ENCODE peak calls at places on chromosomes 5 and 9, in seven cellular contexts. G is fibroblast of lung, E is heart right ventricle, C is neural crest cell, X is natural killer cell, Z is GM06990, J is GM10248. H is an unnamed sample.

GRCh38 chr5:143355710-143356109 is 47.8 kb downstream of the NR3C1 start:
- DNase-seq in J (no peak), C (no peak), X (no peak), Z (no peak), G (peak), E (peak), H (no peak)

GRCh38 chr5:9498541-9499497 is 47.1 kb downstream of the SEMA5A start:
- DNase-seq in C (no peak), E (no peak), J (no peak), Z (no peak), G (peak), X (no peak), H (no peak)

GRCh38 chr9:116267021-116267420 is 113.4 kb downstream of the PAPPA start:
- DNase-seq in E (no peak), Z (no peak), G (peak), X (no peak), J (no peak), C (no peak), H (no peak)

GRCh38 chr5:14628346-14628745 is 36.2 kb upstream of the OTULIN start:
- DNase-seq in J (peak), C (peak), G (peak), Z (no peak), X (no peak), E (no peak), H (no peak)

GRCh38 chr9:12760758-12761157 is 14.1 kb upstream of the LURAP1L start:
- DNase-seq in C (no peak), G (no peak), Z (no peak), X (no peak), J (no peak), E (no peak), H (no peak)

GRCh38 chr5:759781-760362 is 24.7 kb downstream of the ZDHHC11B start:
- DNase-seq in X (no peak), J (no peak), G (no peak), E (no peak), C (no peak), Z (no peak), H (peak)

GRCh38 chr5:35488786-35489185 is 128.9 kb upstream of the SPEF2 start:
- DNase-seq in C (no peak), G (no peak), E (no peak), J (no peak), X (no peak), Z (no peak), H (no peak)

GRCh38 chr5:163261647-163262269 is 175.6 kb upstream of the CCNG1 start:
- DNase-seq in E (no peak), Z (no peak), C (no peak), X (no peak), J (no peak), G (no peak), H (no peak)

GRCh38 chr9:83937861-83938455 is 16.7 kb upstream of the KIF27 start:
- DNase-seq in X (no peak), E (no peak), C (peak), Z (no peak), J (peak), G (peak), H (no peak)

GRCh38 chr5:80757290-80757689 is 102.5 kb upstream of the DHFR start:
- DNase-seq in C (no peak), X (no peak), J (no peak), E (no peak), G (no peak), Z (no peak), H (no peak)

GRCh38 chr9:69200071-69200470 is 26.0 kb downstream of the TJP2 start:
- DNase-seq in G (peak), C (no peak), J (no peak), X (no peak), Z (no peak), E (no peak), H (no peak)
- TF ChIP-seq CTCF in G (no peak), C (no peak), J (no peak), X (no peak), Z (no peak), E (no peak), H (no peak)

GRCh38 chr9:87497604-87498045 is at the start of gene DAPK1:
- DNase-seq in J (peak), G (peak), X (no peak), E (peak), Z (peak), C (peak), H (no peak)

GRCh38 chr9:87498816-87499454 is 1.3 kb downstream of the DAPK1 start:
- DNase-seq in C (peak), G (no peak), Z (peak), J (no peak), X (no peak), E (no peak), H (no peak)

GRCh38 chr9:87499455-87500015 is 1.9 kb downstream of the DAPK1 start:
- DNase-seq in G (no peak), Z (no peak), J (peak), E (no peak), X (no peak), C (no peak), H (no peak)

GRCh38 chr9:87497080-87497603 is 525 bp upstream of the DAPK1 start:
- DNase-seq in E (no peak), C (no peak), X (no peak), Z (no peak), J (no peak), G (no peak), H (no peak)

DNA sequence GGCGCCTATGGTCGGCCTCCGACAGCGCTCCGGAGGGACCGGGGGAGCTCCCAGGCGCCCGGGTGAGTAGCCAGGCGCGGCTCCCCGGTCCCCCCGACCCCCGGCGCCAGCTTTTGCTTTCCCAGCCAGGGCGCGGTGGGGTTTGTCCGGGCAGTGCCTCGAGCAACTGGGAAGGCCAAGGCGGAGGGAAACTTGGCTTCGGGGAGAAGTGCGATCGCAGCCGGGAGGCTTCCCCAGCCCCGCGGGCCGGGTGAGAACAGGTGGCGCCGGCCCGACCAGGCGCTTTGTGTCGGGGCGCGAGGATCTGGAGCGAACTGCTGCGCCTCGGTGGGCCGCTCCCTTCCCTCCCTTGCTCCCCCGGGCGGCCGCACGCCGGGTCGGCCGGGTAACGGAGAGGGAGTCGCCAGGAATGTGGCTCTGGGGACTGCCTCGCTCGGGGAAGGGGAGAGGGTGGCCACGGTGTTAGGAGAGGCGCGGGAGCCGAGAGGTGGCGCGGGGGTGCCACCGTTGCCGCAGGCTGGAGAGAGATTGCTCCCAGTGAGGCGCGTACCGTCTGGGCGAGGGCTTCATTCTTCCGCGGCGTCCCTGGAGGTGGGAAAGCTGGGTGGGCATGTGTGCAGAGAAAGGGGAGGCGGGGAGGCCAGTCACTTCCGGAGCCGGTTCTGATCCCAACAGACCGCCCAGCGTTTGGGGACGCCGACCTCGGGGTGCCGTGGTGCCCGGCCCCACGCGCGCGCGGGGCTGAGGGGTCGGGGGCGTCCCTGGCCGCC is 564 bp downstream of the DAPK1 start:
- DNase-seq in Z (peak), E (peak), G (peak), C (peak), J (peak), X (no peak), H (no peak)
- TF ChIP-seq CTCF in Z (peak), E (peak), G (peak), C (peak), J (no peak), X (no peak), H (peak)

GRCh38 chr5:122499617-122500016 is 187.6 kb downstream of the SNCAIP start:
- DNase-seq in X (no peak), Z (no peak), E (no peak), G (no peak), J (no peak), C (no peak), H (no peak)

GRCh38 chr5:122493776-122494518 is 181.9 kb downstream of the SNCAIP start:
- DNase-seq in J (no peak), E (no peak), X (no peak), C (no peak), G (no peak), Z (no peak), H (no peak)

GRCh38 chr5:122500245-122501086 is 188.4 kb downstream of the SNCAIP start:
- DNase-seq in X (no peak), E (no peak), G (peak), C (peak), J (peak), Z (no peak), H (no peak)

GRCh38 chr5:122501087-122501435 is 189.0 kb downstream of the SNCAIP start:
- DNase-seq in G (peak), E (no peak), J (no peak), Z (no peak), X (no peak), C (no peak), H (no peak)

DNA sequence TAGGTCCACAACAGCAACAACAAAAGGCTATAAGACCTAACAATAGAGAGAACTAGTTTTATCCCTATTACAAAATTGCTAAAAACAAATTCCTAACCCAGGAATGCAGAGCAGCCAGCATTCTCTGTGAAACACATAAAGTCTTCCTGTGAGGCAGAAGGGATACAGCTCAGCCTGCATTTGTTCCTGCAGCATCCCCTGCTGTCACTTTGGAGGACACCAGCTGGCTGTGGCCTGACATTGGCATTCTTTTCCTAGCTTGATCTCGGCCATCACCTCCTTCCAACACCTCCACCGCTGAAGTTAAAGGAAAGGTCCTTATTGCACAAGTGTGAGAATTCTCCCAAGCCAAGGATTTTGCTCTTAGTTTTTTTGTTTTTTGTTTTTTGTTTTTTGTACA is 186.1 kb downstream of the SNCAIP start:
- DNase-seq in Z (no peak), G (peak), C (peak), E (no peak), J (no peak), X (no peak), H (no peak)
- TF ChIP-seq CTCF in Z (no peak), G (peak), C (peak), E (peak), J (no peak), X (no peak), H (peak)

DNA sequence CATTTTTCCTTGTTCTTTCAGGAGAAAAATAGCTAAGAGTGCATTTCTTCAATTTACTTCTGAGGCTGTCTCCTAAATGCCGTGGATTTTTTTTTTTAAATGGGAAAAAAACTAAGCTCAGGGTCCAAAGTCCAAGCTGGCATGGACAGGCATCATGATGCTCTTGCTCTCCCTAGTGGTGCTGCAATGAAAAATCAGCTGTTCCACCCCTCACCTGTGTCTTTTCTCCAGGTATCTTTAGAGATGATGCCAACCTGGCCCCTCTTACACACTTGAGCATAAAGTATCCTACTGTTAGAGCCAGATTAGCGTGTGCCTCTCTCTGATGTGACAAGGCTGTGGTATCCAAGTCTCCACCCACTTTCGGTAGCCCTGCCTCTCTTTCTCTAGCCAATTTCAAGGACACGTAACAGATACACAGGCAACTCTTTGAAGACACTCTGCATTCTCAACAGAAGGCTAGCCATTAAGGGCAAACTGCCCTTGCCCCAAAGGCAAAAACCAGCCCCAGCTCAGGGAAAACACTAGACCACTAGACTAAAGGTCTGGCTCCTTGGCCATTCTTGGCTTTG is 208.8 kb downstream of the SAXO1 start:
- DNase-seq in X (no peak), G (no peak), C (no peak), J (no peak), E (no peak), Z (no peak), H (no peak)
- TF ChIP-seq CTCF in X (no peak), G (peak), C (peak), J (peak), E (no peak), Z (peak), H (peak)

DNA sequence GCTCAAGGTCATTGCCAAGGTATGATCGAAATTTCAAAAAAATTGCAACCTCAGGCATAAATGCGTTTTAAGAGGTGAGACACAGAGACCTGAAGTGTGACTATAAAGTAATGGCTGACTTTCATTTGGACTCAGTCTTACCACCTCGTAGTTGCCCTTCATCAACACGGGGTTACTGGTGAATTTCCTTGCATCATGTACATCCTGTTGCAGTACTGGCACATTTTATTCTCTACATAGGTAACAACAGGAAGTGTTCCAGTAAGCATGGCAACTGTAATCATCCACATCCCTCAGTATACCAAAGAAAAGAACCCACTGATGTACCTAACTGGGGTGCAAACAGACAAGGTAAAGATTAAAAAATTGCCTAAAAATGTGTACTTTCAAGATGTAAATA is 29.3 kb downstream of the MOCS2 start:
- DNase-seq in J (no peak), C (no peak), G (no peak), E (no peak), Z (no peak), X (no peak), H (no peak)
- TF ChIP-seq CTCF in J (no peak), C (no peak), G (no peak), E (no peak), Z (no peak), X (no peak), H (no peak)

GRCh38 chr9:136526625-136527066 is 19.2 kb downstream of the NOTCH1 start:
- DNase-seq in E (no peak), X (no peak), G (no peak), J (no peak), Z (no peak), C (no peak), H (no peak)
- TF ChIP-seq CTCF in E (no peak), X (no peak), G (no peak), J (no peak), Z (no peak), C (no peak), H (no peak)

DNA sequence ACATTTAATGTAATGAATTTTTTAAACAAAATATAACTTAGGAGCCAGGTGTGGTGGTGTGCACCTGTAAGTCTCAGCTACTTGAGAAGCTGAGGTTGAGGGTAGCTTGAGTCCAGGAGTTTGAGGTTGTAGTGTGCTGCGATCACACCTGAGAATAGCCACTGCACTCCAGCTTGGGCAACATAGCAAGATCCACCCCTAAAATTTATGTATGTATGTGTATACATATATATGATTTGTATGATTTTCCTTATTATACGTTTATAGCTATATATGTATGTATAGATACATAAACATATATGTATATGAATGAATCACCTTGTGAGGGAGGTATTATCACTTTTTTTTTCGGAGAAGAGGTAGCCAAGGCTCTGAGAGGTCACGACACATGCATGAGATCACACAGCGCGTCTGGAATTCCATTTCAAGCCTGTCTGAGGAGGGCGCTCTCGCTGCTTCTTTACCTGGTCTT is 598 bp upstream of the CCNI2 start:
- DNase-seq in G (peak), E (no peak), J (no peak), X (no peak), C (no peak), Z (no peak), H (no peak)
- TF ChIP-seq CTCF in G (peak), E (peak), J (no peak), X (no peak), C (peak), Z (peak), H (peak)